ENCODE peak calls at places on chromosomes 16 and 17, in seven cellular contexts. D, G, W, Y, E, K and S are unnamed samples.

GRCh38 chr17:57733085-57733484 is 12.0 kb downstream of the CCDC182 start:
- DNase-seq in W (no peak), Y (no peak), G (no peak), D (no peak), K (no peak), E (no peak), S (no peak)

GRCh38 chr17:79810138-79811027 is 13.5 kb upstream of the CBX8 start:
- DNase-seq in E (peak), D (peak), K (peak), W (peak), G (no peak), Y (peak), S (peak)

GRCh38 chr17:50559674-50560184 is 786 bp upstream of the CACNA1G start:
- DNase-seq in E (peak), W (peak), G (peak), D (peak), Y (peak), K (peak), S (no peak)

GRCh38 chr16:28974007-28974436 is 556 bp upstream of the SPNS1 start:
- DNase-seq in Y (peak), E (peak), W (peak), G (peak), D (peak), K (peak), S (peak)

GRCh38 chr16:6066601-6067000 is 969.0 kb upstream of the EEF2KMT start:
- DNase-seq in K (no peak), G (no peak), Y (no peak), E (no peak), D (no peak), W (no peak), S (no peak)

GRCh38 chr17:48611681-48612455 is 1.1 kb upstream of the HOXB7 start:
- DNase-seq in Y (peak), W (peak), D (no peak), K (no peak), E (no peak), G (no peak), S (no peak)

GRCh38 chr17:27422601-27423000 is 33.6 kb upstream of the KSR1 start:
- DNase-seq in K (no peak), D (no peak), Y (no peak), G (no peak), E (no peak), W (no peak), S (no peak)

GRCh38 chr16:84844049-84844350 is 24.2 kb downstream of the CRISPLD2 start:
- DNase-seq in K (no peak), G (no peak), Y (no peak), E (no peak), D (no peak), W (no peak), S (no peak)

GRCh38 chr17:42027961-42028790 is 8.3 kb downstream of the NKIRAS2 start:
- DNase-seq in G (no peak), D (peak), E (no peak), W (no peak), K (no peak), Y (peak), S (no peak)

GRCh38 chr17:21199311-21199710 is 14.7 kb downstream of the TMEM11 start:
- DNase-seq in Y (peak), G (no peak), E (no peak), K (no peak), W (no peak), D (peak), S (no peak)

GRCh38 chr16:80027007-80027965 is 426.7 kb upstream of the MAF start:
- DNase-seq in D (peak), W (peak), K (peak), Y (peak), G (peak), E (peak), S (no peak)

GRCh38 chr16:85374571-85374872 is 238.6 kb upstream of the GSE1 start:
- DNase-seq in E (no peak), W (no peak), D (no peak), K (no peak), Y (no peak), G (no peak), S (no peak)

GRCh38 chr17:81161972-81162371 is 3.3 kb upstream of the PVALEF start:
- DNase-seq in G (no peak), E (no peak), K (no peak), Y (no peak), W (no peak), D (no peak), S (no peak)

GRCh38 chr16:11581677-11582076 is 5.0 kb downstream of the LITAF start:
- DNase-seq in K (no peak), E (no peak), Y (no peak), W (no peak), G (no peak), D (no peak), S (no peak)

GRCh38 chr16:2046125-2046888 is 1.3 kb downstream of the NTHL1 start:
- DNase-seq in K (no peak), E (no peak), D (no peak), W (no peak), Y (no peak), G (no peak), S (no peak)

GRCh38 chr17:74276561-74277009 is 2.6 kb downstream of the DNAI2 start:
- DNase-seq in K (no peak), E (no peak), Y (no peak), W (no peak), G (no peak), D (no peak), S (no peak)

GRCh38 chr17:69287168-69287567 is 39.8 kb downstream of the ABCA5 start:
- DNase-seq in W (no peak), Y (no peak), G (no peak), D (peak), E (peak), K (no peak), S (no peak)

GRCh38 chr17:19371259-19372003 is 6.9 kb upstream of the MAPK7 start:
- DNase-seq in G (no peak), K (no peak), W (no peak), D (no peak), Y (no peak), E (no peak), S (no peak)

GRCh38 chr17:68013385-68013784 is 17.1 kb upstream of the C17orf58 start:
- DNase-seq in Y (no peak), K (no peak), G (no peak), D (no peak), E (no peak), W (no peak), S (no peak)

GRCh38 chr17:40022961-40023541 is 7.8 kb downstream of the CSF3 start:
- DNase-seq in E (no peak), Y (no peak), G (no peak), K (peak), D (no peak), W (no peak), S (no peak)

DNA sequence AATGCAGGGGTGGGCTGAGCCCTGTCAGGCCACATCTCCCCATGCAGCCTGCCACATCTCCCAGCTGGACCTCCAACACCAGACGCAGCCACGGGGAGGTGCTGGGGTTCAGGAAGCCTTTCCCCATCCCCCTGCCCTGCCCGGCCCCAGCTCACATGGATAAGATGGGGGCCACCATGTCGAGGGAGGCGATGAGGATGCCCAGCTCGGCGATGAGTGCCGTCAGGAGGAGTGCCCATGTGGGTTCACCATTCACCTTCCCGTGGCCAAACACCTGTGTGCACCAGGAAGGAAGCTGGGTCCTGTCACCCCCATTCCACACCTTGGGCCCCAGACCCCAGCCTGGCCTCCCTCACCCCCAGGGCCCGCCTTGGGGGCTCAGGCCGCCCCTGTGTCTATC is 5.7 kb upstream of the LCAT start:
- DNase-seq in K (no peak), W (no peak), Y (no peak), D (no peak), G (no peak), E (no peak), S (no peak)
- TF ChIP-seq CTCF in K (no peak), W (no peak), Y (no peak), D (no peak), G (no peak), E (no peak), S (no peak)

GRCh38 chr17:44354582-44355309 is 8.9 kb downstream of the FAM171A2 start:
- DNase-seq in G (no peak), K (peak), D (no peak), W (no peak), E (no peak), Y (peak), S (peak)
- TF ChIP-seq CTCF in G (peak), K (no peak), D (peak), W (no peak), E (no peak), Y (peak), S (peak)

GRCh38 chr16:88616736-88617135 is 21.6 kb upstream of the IL17C start:
- DNase-seq in W (no peak), K (no peak), G (no peak), D (no peak), E (no peak), Y (no peak), S (no peak)

GRCh38 chr16:88619859-88620655 is 18.3 kb upstream of the IL17C start:
- DNase-seq in W (no peak), E (peak), K (no peak), Y (no peak), G (no peak), D (no peak), S (no peak)

GRCh38 chr16:88617268-88618031 is 20.9 kb upstream of the IL17C start:
- DNase-seq in W (no peak), G (no peak), K (peak), Y (no peak), E (no peak), D (no peak), S (no peak)

GRCh38 chr16:88618956-88619667 is 19.3 kb upstream of the IL17C start:
- DNase-seq in D (no peak), Y (no peak), K (no peak), W (no peak), G (no peak), E (no peak), S (no peak)

DNA sequence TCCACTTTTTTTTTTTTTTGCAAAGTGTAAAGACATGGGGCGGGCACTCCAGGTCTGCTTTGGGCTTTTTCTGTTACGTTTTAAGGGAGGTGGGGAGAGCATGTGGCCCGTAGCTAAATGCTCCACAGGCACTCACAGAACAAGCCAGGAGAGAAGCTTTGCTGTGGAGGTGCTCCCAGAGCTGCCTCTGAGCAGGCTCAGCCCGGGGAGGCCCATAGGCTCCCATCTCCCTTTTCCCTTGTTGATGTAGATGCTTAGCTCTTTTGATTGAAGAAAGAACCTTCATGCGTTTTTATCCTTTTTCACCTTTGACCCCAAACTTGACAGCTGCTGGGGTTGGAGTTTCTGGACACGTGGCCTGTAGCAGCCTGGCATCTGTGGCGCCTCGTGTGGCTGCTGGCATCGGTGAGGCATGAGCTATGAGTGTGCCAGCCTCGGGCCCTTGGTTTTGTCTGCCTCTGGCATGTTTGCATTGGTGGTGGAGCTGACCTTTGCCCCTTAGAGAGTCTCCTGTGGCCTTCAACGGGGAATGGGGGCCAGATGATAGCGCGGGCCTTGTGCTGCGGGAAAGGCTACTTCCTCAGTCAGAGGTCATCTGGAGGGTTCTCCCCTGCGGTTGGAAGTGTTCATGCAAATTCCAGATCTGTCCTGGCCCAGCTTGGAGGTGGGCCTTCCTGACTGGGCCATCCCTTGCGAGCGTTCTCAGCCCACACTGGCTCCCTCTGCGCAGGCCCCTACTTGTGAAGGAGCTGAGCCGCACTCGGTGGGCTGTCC is 20.0 kb upstream of the IL17C start:
- DNase-seq in Y (no peak), W (no peak), E (no peak), G (no peak), D (no peak), K (peak), S (no peak)
- TF ChIP-seq CTCF in Y (no peak), W (no peak), E (no peak), G (no peak), D (no peak), K (no peak), S (no peak)

DNA sequence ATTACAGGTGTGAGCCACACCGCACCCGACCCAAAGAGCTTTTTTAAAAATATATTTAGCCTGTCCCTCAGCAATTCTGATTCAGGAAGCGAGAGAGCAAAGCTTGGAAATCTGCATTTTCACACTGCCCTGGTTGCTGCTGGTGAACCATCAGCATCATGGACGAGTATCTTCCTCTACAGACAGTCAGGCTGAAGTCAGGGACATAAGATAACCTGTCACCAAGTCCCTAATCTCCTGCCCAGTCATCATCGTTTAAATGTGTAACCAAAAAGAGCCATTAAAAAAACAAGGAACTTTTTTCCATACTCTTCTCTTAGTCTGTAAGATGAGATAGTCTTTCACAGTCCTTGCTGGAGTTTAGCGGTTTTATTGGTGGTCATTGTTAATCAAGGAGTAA is 6.7 kb downstream of the PMM2 start:
- DNase-seq in E (no peak), D (no peak), W (no peak), K (no peak), Y (no peak), G (no peak), S (no peak)
- TF ChIP-seq CTCF in E (no peak), D (no peak), W (no peak), K (no peak), Y (no peak), G (no peak), S (no peak)

GRCh38 chr17:35578195-35578928 is at the start of gene PEX12:
- DNase-seq in K (peak), G (peak), Y (peak), D (peak), W (peak), E (peak), S (peak)
- TF ChIP-seq CTCF in K (no peak), G (no peak), Y (no peak), D (no peak), W (no peak), E (no peak), S (no peak)

GRCh38 chr17:56475121-56475520 is 118.4 kb upstream of the NOG start:
- DNase-seq in E (no peak), D (no peak), Y (no peak), K (no peak), W (no peak), G (no peak), S (no peak)

GRCh38 chr17:56482229-56482628 is 111.3 kb upstream of the NOG start:
- DNase-seq in D (no peak), Y (no peak), G (no peak), K (no peak), E (no peak), W (no peak), S (no peak)

GRCh38 chr17:56481654-56482053 is 111.8 kb upstream of the NOG start:
- DNase-seq in Y (no peak), W (no peak), G (no peak), E (no peak), D (no peak), K (no peak), S (no peak)

DNA sequence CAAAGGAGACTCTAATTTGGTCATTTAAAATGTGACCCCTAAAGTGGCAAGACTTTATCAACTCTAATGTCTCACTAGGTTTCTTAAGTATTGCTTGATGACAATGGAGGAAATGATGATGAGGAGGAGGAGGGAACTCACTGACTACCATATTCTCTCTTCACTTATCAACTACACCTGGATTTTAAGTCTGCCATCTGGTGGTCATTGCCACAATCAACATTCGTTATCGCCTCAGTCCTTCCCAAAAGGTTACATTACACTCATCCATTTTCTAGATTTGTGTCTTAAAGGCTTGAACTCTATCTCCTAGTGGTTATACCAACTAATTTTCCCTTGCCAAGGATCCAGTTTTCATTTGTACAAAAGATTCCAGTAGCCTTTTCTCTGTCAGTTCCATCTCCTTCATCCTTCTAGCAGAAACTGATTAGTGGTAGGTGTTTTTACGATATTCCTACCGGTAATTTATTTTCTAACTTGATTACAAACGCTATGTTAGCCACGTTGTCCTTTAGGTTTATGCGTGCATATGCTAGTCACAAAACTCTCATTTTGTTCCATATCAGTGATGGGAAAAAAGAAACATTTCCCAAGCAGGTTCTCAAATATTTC is 114.6 kb upstream of the NOG start:
- DNase-seq in G (no peak), Y (peak), W (no peak), D (peak), E (peak), K (peak), S (no peak)
- TF ChIP-seq CTCF in G (peak), Y (peak), W (peak), D (no peak), E (peak), K (peak), S (peak)

GRCh38 chr16:20064520-20064919 is 9.2 kb downstream of the GPR139 start:
- DNase-seq in Y (no peak), W (no peak), D (no peak), E (no peak), G (no peak), K (no peak), S (no peak)

GRCh38 chr16:20061132-20061531 is 12.6 kb downstream of the GPR139 start:
- DNase-seq in W (no peak), E (no peak), D (no peak), G (no peak), Y (no peak), K (no peak), S (no peak)

GRCh38 chr16:20064931-20065330 is 8.8 kb downstream of the GPR139 start:
- DNase-seq in G (no peak), K (no peak), W (no peak), Y (no peak), E (no peak), D (no peak), S (no peak)
- TF ChIP-seq CTCF in G (no peak), K (no peak), W (no peak), Y (no peak), E (no peak), D (no peak), S (no peak)

GRCh38 chr16:12901204-12901596 is 198 bp upstream of the SHISA9 start:
- DNase-seq in E (no peak), G (no peak), D (no peak), Y (peak), K (no peak), W (no peak), S (peak)

GRCh38 chr16:12900599-12901203 is 697 bp upstream of the SHISA9 start:
- DNase-seq in W (no peak), Y (peak), K (no peak), D (no peak), E (no peak), G (no peak), S (no peak)

GRCh38 chr16:12896562-12896961 is 4.8 kb upstream of the SHISA9 start:
- DNase-seq in Y (peak), D (peak), K (no peak), G (no peak), E (no peak), W (no peak), S (no peak)

GRCh38 chr16:12899529-12900168 is 1.7 kb upstream of the SHISA9 start:
- DNase-seq in E (no peak), W (no peak), D (no peak), Y (no peak), G (no peak), K (no peak), S (no peak)

GRCh38 chr16:12898556-12898955 is 2.8 kb upstream of the SHISA9 start:
- DNase-seq in Y (no peak), W (no peak), D (no peak), G (no peak), K (no peak), E (no peak), S (no peak)
- TF ChIP-seq CTCF in Y (no peak), W (no peak), D (no peak), G (no peak), K (no peak), E (no peak), S (peak)